ENCODE peak calls at places on chromosomes 6 and 20, in six cellular contexts. O is uterus, N is ovary, S is tibial nerve, W is K562, B is adrenal gland. J is an unnamed sample. For H3K36me3 and H3K4me1, the result is how much of the 10 kb centered on the place peaks cover.

GRCh38 chr6:75201901-75202672 is 3.8 kb downstream of the COL12A1 start:
- DNase-seq in O (peak), N (peak), S (peak), W (no peak), B (no peak), J (peak)

GRCh38 chr20:10609726-10610125 is 64.1 kb downstream of the JAG1 start:
- DNase-seq in O (no peak), N (no peak), S (no peak), W (no peak), B (no peak), J (no peak)

GRCh38 chr6:168584671-168585070 is 143.7 kb downstream of the SMOC2 start:
- DNase-seq in O (no peak), N (no peak), S (no peak), W (no peak), B (no peak), J (no peak)

GRCh38 chr6:123768939-123769338 is 34.7 kb upstream of the NKAIN2 start:
- DNase-seq in O (no peak), N (no peak), S (no peak), W (no peak), B (no peak), J (no peak)

GRCh38 chr20:50309280-50309763 is 118.7 kb downstream of the CEBPB start:
- DNase-seq in O (peak), N (no peak), S (no peak), W (no peak), B (no peak), J (no peak)

GRCh38 chr6:129659590-129660345 is 50.2 kb downstream of the ARHGAP18 start:
- DNase-seq in O (no peak), N (no peak), S (no peak), W (peak), B (peak), J (no peak)

GRCh38 chr6:81075974-81076373 is 676.5 kb downstream of the TENT5A start:
- DNase-seq in O (no peak), N (no peak), S (no peak), W (no peak), B (no peak), J (no peak)

GRCh38 chr20:60085551-60086132 is 127.4 kb downstream of the CDH26 start:
- DNase-seq in O (no peak), N (no peak), S (no peak), W (no peak), B (no peak), J (no peak)

GRCh38 chr6:85641916-85642773 is 541 bp downstream of the SYNCRIP start:
- DNase-seq in O (peak), N (peak), S (peak), W (peak), B (peak), J (peak)

GRCh38 chr6:85644374-85644762 is 1.7 kb upstream of the SYNCRIP start:
- DNase-seq in O (no peak), N (no peak), S (no peak), W (no peak), B (no peak), J (no peak)

GRCh38 chr6:85642774-85643529 is at the start of gene SYNCRIP:
- DNase-seq in O (peak), N (peak), S (peak), W (peak), B (peak), J (peak)

GRCh38 chr6:85641522-85641915 is 1.2 kb downstream of the SYNCRIP start:
- DNase-seq in O (no peak), N (no peak), S (no peak), W (no peak), B (no peak), J (no peak)

GRCh38 chr6:85643530-85644373 is 1.1 kb upstream of the SYNCRIP start:
- DNase-seq in O (peak), N (peak), S (peak), W (peak), B (peak), J (peak)
- TF ChIP-seq POLR2A in O (peak), N (peak), S (no peak), W (peak), B (peak), J (peak)

DNA sequence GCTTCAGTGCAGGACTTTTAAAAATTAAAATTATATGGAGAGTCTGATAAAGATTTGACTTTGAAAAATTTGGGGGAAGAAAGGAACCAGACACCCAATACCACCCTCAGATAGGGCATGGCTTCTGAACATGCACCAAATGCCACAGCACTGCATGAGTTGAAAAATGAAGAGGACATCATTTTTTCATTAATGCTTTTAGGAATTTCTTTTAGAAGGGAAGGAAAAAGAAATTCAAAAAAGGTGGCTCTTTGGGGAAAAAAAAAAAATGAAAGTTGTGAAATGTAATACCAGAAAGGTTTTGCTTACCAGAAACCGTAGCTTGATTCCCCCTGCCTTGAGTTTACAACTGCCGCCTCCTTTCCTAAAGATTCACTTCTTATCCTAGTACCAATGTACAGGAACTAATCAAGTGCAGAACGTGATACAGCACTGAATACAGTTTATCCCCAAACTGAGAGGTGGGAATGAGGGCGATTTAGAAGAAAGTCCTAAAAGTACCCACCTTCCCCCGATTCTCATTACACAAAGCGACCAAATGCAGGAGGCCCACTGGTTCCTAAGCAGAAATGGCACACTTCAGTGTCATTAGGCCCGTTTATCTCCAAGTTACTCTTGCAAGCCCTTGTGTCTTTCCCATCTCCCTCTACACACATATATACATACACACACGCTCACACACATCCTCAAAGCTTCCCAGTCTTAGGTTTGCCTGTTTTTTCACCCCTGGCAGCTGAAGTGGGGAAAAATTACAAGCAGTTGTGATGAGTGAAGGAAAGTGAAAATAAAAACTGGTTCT is 2.8 kb downstream of the PPP1R10 start:
- DNase-seq in O (no peak), N (no peak), S (no peak), W (no peak), B (no peak), J (no peak)
- H3K36me3 ChIP-seq in O (under half), N (under half), S (under half), W (half or more), B (under half), J (under half)

DNA sequence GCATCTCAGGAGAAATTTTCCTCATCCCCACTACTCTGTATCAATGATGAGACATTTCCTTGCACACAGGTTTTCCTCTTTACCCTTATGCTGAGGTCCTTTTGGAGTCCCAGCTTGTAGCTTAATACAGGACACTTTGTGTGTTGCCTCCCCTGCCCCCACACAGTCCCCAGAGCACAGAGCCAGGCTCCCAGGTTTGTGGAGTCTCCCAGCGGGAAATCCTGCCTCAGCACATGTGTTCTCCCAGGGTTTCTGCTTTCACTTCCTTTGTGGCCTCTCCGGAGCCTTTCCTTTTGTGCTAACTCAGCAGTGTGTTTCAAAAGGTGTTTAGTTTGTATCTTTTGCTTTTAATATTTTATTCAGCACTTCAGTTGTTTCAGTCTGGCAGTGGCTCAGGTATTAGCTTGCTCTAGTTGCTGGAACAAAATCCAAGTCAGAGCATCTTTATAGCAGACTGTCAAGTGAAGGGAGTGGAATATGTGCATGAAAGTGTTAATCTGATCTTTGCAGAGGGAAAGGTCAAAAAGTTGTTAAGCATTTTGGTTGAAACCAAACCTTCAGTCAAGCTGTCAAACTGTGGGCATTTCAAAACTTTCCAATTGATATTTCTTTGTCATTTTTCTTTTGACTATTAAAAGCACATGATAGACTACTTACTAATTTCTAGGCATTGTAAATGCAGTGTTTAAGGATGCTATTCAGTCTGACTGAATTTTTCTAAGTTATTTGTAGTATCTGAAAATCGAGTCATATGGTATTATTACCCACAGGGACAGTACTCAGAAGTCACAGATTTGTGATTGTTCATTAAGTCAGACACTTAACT is 8.6 kb downstream of the SNX9 start:
- DNase-seq in O (no peak), N (no peak), S (no peak), W (no peak), B (no peak), J (no peak)
- H3K4me1 ChIP-seq in O (under half), N (under half), S (under half), W (under half), B (under half), J (under half)

DNA sequence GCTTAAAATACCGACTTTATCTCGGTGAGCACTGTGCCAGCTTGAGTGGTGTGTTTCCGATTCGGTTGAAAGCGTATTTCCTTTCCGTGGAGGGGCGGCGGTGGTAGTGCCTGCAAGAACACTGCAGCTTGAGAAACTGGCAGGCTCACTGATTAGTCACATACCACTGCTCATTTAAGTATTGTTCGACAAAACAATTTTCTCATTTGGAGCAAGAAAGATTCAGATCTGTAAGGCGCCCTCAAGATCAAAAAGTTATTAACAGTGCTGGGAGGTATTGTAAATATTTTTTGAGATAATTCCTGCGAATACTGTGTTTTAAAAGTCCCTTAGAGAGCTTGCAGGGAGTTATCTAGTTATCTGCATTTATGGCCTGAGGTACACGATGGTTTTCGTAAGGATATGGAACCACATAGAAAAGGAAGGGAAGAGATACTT is 1.3 kb downstream of the MAPK14 start:
- DNase-seq in O (peak), N (peak), S (peak), W (no peak), B (peak), J (peak)
- TF ChIP-seq POLR2A in O (peak), N (no peak), S (no peak), W (no peak), B (no peak), J (peak)